ENCODE peak calls at places on chromosomes 7 and 10, in six cellular contexts. U is AG10803, K is iPS-NIHi11, P is H54, B is LoVo, E is cardiac muscle cell. X is an unnamed sample.
A peak's percentile ranks its signal among the peaks of the same experiment; 100 is the strongest.

GRCh38 chr10:121244791-121245190 is 353.5 kb downstream of the FGFR2 start:
- DNase-seq in B (no peak), P (no peak), E (no peak), K (no peak), U (no peak), X (peak; percentile 13)

GRCh38 chr7:1123721-1124120 is 35.8 kb downstream of the GPER1 start:
- DNase-seq in B (no peak), U (peak; percentile 89), E (peak; percentile 95), K (peak; percentile 86), P (no peak), X (no peak)

GRCh38 chr7:149854611-149855367 is 16.6 kb downstream of the ZNF862 start:
- DNase-seq in K (peak; percentile 77), B (peak; percentile 50), P (peak; percentile 55), U (peak; percentile 31), E (peak; percentile 57), X (peak; percentile 89)

GRCh38 chr7:94375713-94376112 is 19.0 kb upstream of the COL1A2 start:
- DNase-seq in E (peak; percentile 99), U (peak; percentile 99), P (peak; percentile 36), K (no peak), B (no peak), X (no peak)

GRCh38 chr7:767580-767940 is 40.5 kb upstream of the PRKAR1B start:
- DNase-seq in U (peak; percentile 17), P (no peak), E (no peak), K (no peak), B (no peak), X (peak; percentile 98)

GRCh38 chr10:126004752-126005151 is 108.4 kb downstream of the FANK1 start:
- DNase-seq in P (no peak), E (no peak), B (no peak), K (no peak), U (no peak), X (no peak)

GRCh38 chr7:154767821-154768415 is 235.0 kb downstream of the PAXIP1 start:
- DNase-seq in U (no peak), P (no peak), K (no peak), E (no peak), B (no peak), X (no peak)

GRCh38 chr10:107126668-107127067 is 37.8 kb downstream of the SORCS1 start:
- DNase-seq in K (no peak), U (no peak), P (no peak), E (no peak), B (no peak), X (no peak)

GRCh38 chr7:139767561-139767982 is 10.2 kb downstream of the HIPK2 start:
- DNase-seq in E (peak; percentile 46), U (no peak), P (no peak), B (no peak), K (no peak), X (no peak)

GRCh38 chr7:137975223-137975622 is 26.7 kb downstream of the CREB3L2 start:
- DNase-seq in U (peak; percentile 80), E (peak; percentile 58), K (no peak), P (no peak), B (no peak), X (no peak)

GRCh38 chr7:93146465-93147127 is 1.6 kb downstream of the SAMD9L start:
- DNase-seq in E (no peak), P (no peak), B (no peak), U (no peak), K (no peak), X (no peak)

GRCh38 chr10:43371418-43371817 is at the start of gene FXYD4:
- DNase-seq in B (no peak), E (no peak), P (no peak), U (no peak), K (no peak), X (no peak)

GRCh38 chr10:97234403-97234802 is 48.6 kb upstream of the SLIT1 start:
- DNase-seq in B (peak; percentile 19), P (no peak), K (peak; percentile 30), E (peak; percentile 71), U (peak; percentile 59), X (peak; percentile 28)

GRCh38 chr7:142323706-142324105 is 65.8 kb upstream of the PRSS58 start:
- DNase-seq in B (no peak), E (peak; percentile 8), P (peak; percentile 44), K (peak; percentile 86), U (no peak), X (no peak)

GRCh38 chr7:50534690-50535290 is 30.4 kb downstream of the DDC start:
- DNase-seq in B (peak; percentile 91), K (no peak), U (peak; percentile 95), E (peak; percentile 98), P (peak; percentile 92), X (no peak)

GRCh38 chr10:82212753-82213152 is 337.8 kb downstream of the NRG3 start:
- DNase-seq in B (no peak), U (no peak), K (no peak), E (no peak), P (no peak), X (no peak)

GRCh38 chr10:52682766-52683165 is 89.8 kb downstream of the MBL2 start:
- DNase-seq in K (peak; percentile 12), U (no peak), E (no peak), P (no peak), B (peak; percentile 65), X (no peak)

GRCh38 chr10:61830072-61830845 is 71.2 kb upstream of the ARID5B start:
- DNase-seq in E (peak; percentile 48), K (no peak), B (no peak), U (no peak), P (no peak), X (no peak)

GRCh38 chr7:131555565-131556054 is 818 bp downstream of the PODXL start:
- DNase-seq in U (no peak), B (peak; percentile 24), K (no peak), E (no peak), P (no peak), X (no peak)